ENCODE peak calls at places on chromosomes 4 and X, in seven cellular contexts. O is GM23248; F is sciatic nerve; K is stimulated activated CD8-positive, alpha-beta memory T cell treated with anti-CD3 and anti-CD28 coated beads, Interleukin-7, amount 100 ng/mL, for 1 hour; A is stromal cell of bone marrow; Z is NT2/D1; M is CD8-positive, alpha-beta T cell. U is an unnamed sample.

GRCh38 chr4:242121-242848 is 63.0 kb downstream of the ZNF732 start:
- DNase-seq in M (peak), O (peak), K (peak), Z (peak), A (peak), F (peak), U (peak)

GRCh38 chrX:21883258-21883657 is 27.5 kb downstream of the YY2 start:
- DNase-seq in F (no peak), O (no peak), A (no peak), K (no peak), Z (no peak), M (no peak), U (peak)

GRCh38 chr4:113397114-113397701 is 347.8 kb downstream of the ANK2 start:
- DNase-seq in O (peak), F (no peak), A (peak), K (no peak), Z (no peak), M (no peak), U (peak)

GRCh38 chrX:84047339-84047738 is 140.7 kb downstream of the RPS6KA6 start:
- DNase-seq in F (no peak), A (no peak), Z (no peak), M (no peak), K (no peak), O (no peak), U (no peak)

GRCh38 chr4:149194061-149194460 is 621.6 kb downstream of the IQCM start:
- DNase-seq in Z (no peak), F (no peak), O (no peak), K (no peak), A (no peak), M (no peak), U (no peak)

GRCh38 chr4:129218355-129218754 is 122.4 kb downstream of the C4orf33 start:
- DNase-seq in K (no peak), A (peak), F (no peak), M (no peak), O (peak), Z (no peak), U (peak)

GRCh38 chr4:61520688-61521160 is 320.6 kb downstream of the ADGRL3 start:
- DNase-seq in O (no peak), F (no peak), M (no peak), K (no peak), A (no peak), Z (no peak), U (peak)

GRCh38 chr4:107747748-107748486 is 27.9 kb upstream of the PAPSS1 start:
- DNase-seq in O (no peak), Z (no peak), M (no peak), K (no peak), A (no peak), F (no peak), U (no peak)

GRCh38 chrX:25028726-25029125 is 13.0 kb upstream of the ARX start:
- DNase-seq in A (no peak), M (no peak), K (no peak), Z (no peak), F (no peak), O (peak), U (peak)

GRCh38 chr4:83905952-83906351 is 370.0 kb downstream of the GPAT3 start:
- DNase-seq in O (no peak), M (no peak), K (no peak), A (no peak), F (no peak), Z (peak), U (no peak)

GRCh38 chrX:13836575-13836974 is 19.7 kb upstream of the GPM6B start:
- DNase-seq in Z (no peak), M (no peak), F (no peak), A (no peak), K (no peak), O (no peak), U (no peak)

GRCh38 chr4:87943660-87944149 is 31.8 kb upstream of the SPP1 start:
- DNase-seq in M (no peak), F (no peak), A (no peak), Z (no peak), O (no peak), K (no peak), U (no peak)

GRCh38 chr4:150325872-150326271 is 247.6 kb downstream of the DCLK2 start:
- DNase-seq in A (no peak), Z (no peak), O (no peak), M (no peak), K (no peak), F (no peak), U (no peak)

GRCh38 chr4:140497428-140497775 is 691 bp downstream of the MGAT4D start:
- DNase-seq in F (no peak), M (no peak), K (no peak), O (no peak), A (no peak), Z (no peak), U (no peak)

GRCh38 chrX:29947225-29947624 is 268.1 kb upstream of the MAGEB2 start:
- DNase-seq in F (no peak), Z (no peak), O (peak), A (no peak), K (no peak), M (no peak), U (no peak)

GRCh38 chr4:52260507-52261302 is 209.6 kb downstream of the SPATA18 start:
- DNase-seq in K (no peak), Z (no peak), A (no peak), O (no peak), M (no peak), F (no peak), U (no peak)

U was measured in astrocyte of the spinal cord.